ENCODE peak calls at places on chromosome 21, in six cellular contexts. U, E, Q, J, A and Y are unnamed samples.

GRCh38 chr21:34613679-34614442 is 1.1 kb downstream of the RCAN1 start:
- DNase-seq in U (no peak), E (no peak), Q (peak), J (no peak), A (peak), Y (no peak)

GRCh38 chr21:14869984-14870840 is 194.6 kb downstream of the NRIP1 start:
- DNase-seq in U (no peak), E (no peak), Q (no peak), J (no peak), A (no peak), Y (no peak)

GRCh38 chr21:43855955-43856354 is 9.1 kb upstream of the AGPAT3 start:
- DNase-seq in U (no peak), E (no peak), Q (no peak), J (no peak), A (no peak), Y (no peak)

GRCh38 chr21:44012474-44013379 is 618 bp downstream of the TRAPPC10 start:
- DNase-seq in U (peak), E (peak), Q (peak), J (peak), A (peak), Y (peak)

GRCh38 chr21:36589352-36589971 is 109.5 kb upstream of the SIM2 start:
- DNase-seq in U (peak), E (peak), Q (peak), J (no peak), A (peak), Y (peak)

GRCh38 chr21:34351786-34352241 is 12.0 kb upstream of the KCNE2 start:
- DNase-seq in U (peak), E (no peak), Q (peak), J (no peak), A (peak), Y (peak)

GRCh38 chr21:31218830-31219608 is 125.0 kb downstream of the TIAM1 start:
- DNase-seq in U (no peak), E (peak), Q (peak), J (peak), A (peak), Y (peak)

GRCh38 chr21:23694396-23694795 is 1912.9 kb downstream of the MRPL39 start:
- DNase-seq in U (no peak), E (no peak), Q (no peak), J (no peak), A (no peak), Y (no peak)

GRCh38 chr21:35965699-35966098 is 94.6 kb downstream of the SETD4 start:
- DNase-seq in U (no peak), E (no peak), Q (no peak), J (no peak), A (no peak), Y (no peak)

GRCh38 chr21:31409849-31410762 is 66.0 kb upstream of the TIAM1 start:
- DNase-seq in U (no peak), E (no peak), Q (no peak), J (peak), A (no peak), Y (no peak)

GRCh38 chr21:31987696-31988095 is 114.9 kb downstream of the HUNK start:
- DNase-seq in U (no peak), E (no peak), Q (no peak), J (no peak), A (no peak), Y (no peak)

GRCh38 chr21:21101911-21102310 is 103.7 kb downstream of the NCAM2 start:
- DNase-seq in U (peak), E (no peak), Q (peak), J (no peak), A (peak), Y (peak)

GRCh38 chr21:31656199-31657095 is 3.0 kb upstream of the SOD1 start:
- DNase-seq in U (no peak), E (no peak), Q (no peak), J (no peak), A (peak), Y (no peak)

GRCh38 chr21:36796070-36796469 is 97.2 kb downstream of the SIM2 start:
- DNase-seq in U (no peak), E (no peak), Q (no peak), J (no peak), A (no peak), Y (no peak)

GRCh38 chr21:31184462-31184861 is 146.2 kb upstream of the KRTAP19-8 start:
- DNase-seq in U (no peak), E (no peak), Q (no peak), J (no peak), A (no peak), Y (no peak)

GRCh38 chr21:44024257-44024656 is 12.1 kb downstream of the TRAPPC10 start:
- DNase-seq in U (no peak), E (no peak), Q (no peak), J (no peak), A (no peak), Y (no peak)

GRCh38 chr21:24265987-24266386 is 1341.3 kb downstream of the MRPL39 start:
- DNase-seq in U (no peak), E (no peak), Q (no peak), J (no peak), A (no peak), Y (no peak)

GRCh38 chr21:20040768-20041167 is 957.4 kb upstream of the NCAM2 start:
- DNase-seq in U (no peak), E (no peak), Q (no peak), J (no peak), A (no peak), Y (no peak)

GRCh38 chr21:36487641-36488307 is 7.9 kb upstream of the CLDN14 start:
- DNase-seq in U (no peak), E (no peak), Q (no peak), J (no peak), A (peak), Y (peak)

GRCh38 chr21:44093761-44094160 is 13.4 kb upstream of the PWP2 start:
- DNase-seq in U (no peak), E (no peak), Q (no peak), J (no peak), A (no peak), Y (no peak)

GRCh38 chr21:30234643-30235042 is 18.7 kb upstream of the CLDN8 start:
- DNase-seq in U (no peak), E (no peak), Q (peak), J (no peak), A (no peak), Y (peak)

GRCh38 chr21:27365394-27365793 is 398.5 kb upstream of the ADAMTS5 start:
- DNase-seq in U (no peak), E (no peak), Q (peak), J (no peak), A (peak), Y (no peak)

GRCh38 chr21:29434081-29434480 is 135.4 kb downstream of the BACH1 start:
- DNase-seq in U (no peak), E (no peak), Q (peak), J (no peak), A (no peak), Y (no peak)

GRCh38 chr21:29105218-29105617 is 25.2 kb upstream of the MAP3K7CL start:
- DNase-seq in U (no peak), E (no peak), Q (peak), J (no peak), A (peak), Y (peak)

GRCh38 chr21:44018813-44019567 is 6.9 kb downstream of the TRAPPC10 start:
- DNase-seq in U (no peak), E (no peak), Q (peak), J (no peak), A (no peak), Y (no peak)

GRCh38 chr21:35275776-35276175 is 226.7 kb upstream of the RUNX1 start:
- DNase-seq in U (no peak), E (no peak), Q (no peak), J (no peak), A (peak), Y (no peak)

GRCh38 chr21:26849428-26850115 is 4.4 kb upstream of the ADAMTS1 start:
- DNase-seq in U (peak), E (no peak), Q (peak), J (no peak), A (peak), Y (peak)

GRCh38 chr21:34534522-34534921 is 22.5 kb upstream of the KCNE1 start:
- DNase-seq in U (no peak), E (no peak), Q (no peak), J (no peak), A (peak), Y (no peak)

GRCh38 chr21:28547795-28548194 is 444.9 kb downstream of the LTN1 start:
- DNase-seq in U (no peak), E (no peak), Q (no peak), J (peak), A (peak), Y (no peak)

GRCh38 chr21:35849131-35849530 is 211.2 kb downstream of the SETD4 start:
- DNase-seq in U (no peak), E (no peak), Q (no peak), J (no peak), A (peak), Y (peak)

GRCh38 chr21:36072453-36073167 is 2.8 kb downstream of the CBR1 start:
- DNase-seq in U (no peak), E (no peak), Q (no peak), J (no peak), A (no peak), Y (no peak)

GRCh38 chr21:15967661-15968060 is 237.9 kb downstream of the USP25 start:
- DNase-seq in U (peak), E (no peak), Q (no peak), J (no peak), A (peak), Y (no peak)

GRCh38 chr21:34181418-34181817 is 108.0 kb downstream of the MRPS6 start:
- DNase-seq in U (no peak), E (no peak), Q (no peak), J (no peak), A (no peak), Y (no peak)

GRCh38 chr21:14259669-14260458 is 43.9 kb downstream of the RBM11 start:
- DNase-seq in U (peak), E (no peak), Q (peak), J (no peak), A (peak), Y (peak)

GRCh38 chr21:36125513-36126121 is 9.3 kb upstream of the CBR3 start:
- DNase-seq in U (no peak), E (peak), Q (peak), J (peak), A (peak), Y (peak)

DNA sequence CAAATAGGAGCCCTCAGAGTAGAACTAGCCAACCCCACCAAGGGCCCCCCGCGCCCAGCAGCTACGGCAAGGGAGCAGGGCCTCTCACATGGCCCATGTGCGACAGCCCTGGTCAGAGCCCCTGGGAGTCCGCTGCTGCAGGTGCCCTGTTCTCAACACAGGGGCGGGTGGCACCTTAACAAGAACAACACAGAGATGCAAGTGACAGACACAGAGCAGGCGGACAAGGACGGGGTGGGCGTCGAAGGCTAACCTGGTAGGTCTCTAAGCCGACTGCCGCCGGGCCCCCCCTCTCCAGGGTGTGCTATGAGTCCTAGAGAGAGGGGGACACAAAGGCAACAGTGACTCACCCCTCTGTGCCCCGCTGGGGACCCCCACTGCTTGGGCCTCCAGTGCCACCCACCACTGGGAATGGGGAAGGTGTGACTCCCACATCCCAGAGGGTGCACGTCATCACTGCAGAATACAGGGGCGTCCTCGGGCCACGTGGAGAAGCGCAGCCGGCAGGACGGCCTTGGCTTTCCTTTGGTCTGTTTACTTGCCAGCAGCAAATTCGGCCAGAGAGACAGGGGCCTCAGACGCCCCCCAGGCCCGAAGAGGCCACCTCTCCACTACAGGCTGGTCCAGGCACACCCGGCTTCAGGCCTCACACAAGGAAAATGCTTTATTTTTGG is 44.8 kb downstream of the PRDM15 start:
- DNase-seq in U (no peak), E (peak), Q (no peak), J (no peak), A (no peak), Y (no peak)
- H3K4me3 ChIP-seq in U (no peak), E (no peak), Q (no peak), J (no peak), A (no peak), Y (no peak)

DNA sequence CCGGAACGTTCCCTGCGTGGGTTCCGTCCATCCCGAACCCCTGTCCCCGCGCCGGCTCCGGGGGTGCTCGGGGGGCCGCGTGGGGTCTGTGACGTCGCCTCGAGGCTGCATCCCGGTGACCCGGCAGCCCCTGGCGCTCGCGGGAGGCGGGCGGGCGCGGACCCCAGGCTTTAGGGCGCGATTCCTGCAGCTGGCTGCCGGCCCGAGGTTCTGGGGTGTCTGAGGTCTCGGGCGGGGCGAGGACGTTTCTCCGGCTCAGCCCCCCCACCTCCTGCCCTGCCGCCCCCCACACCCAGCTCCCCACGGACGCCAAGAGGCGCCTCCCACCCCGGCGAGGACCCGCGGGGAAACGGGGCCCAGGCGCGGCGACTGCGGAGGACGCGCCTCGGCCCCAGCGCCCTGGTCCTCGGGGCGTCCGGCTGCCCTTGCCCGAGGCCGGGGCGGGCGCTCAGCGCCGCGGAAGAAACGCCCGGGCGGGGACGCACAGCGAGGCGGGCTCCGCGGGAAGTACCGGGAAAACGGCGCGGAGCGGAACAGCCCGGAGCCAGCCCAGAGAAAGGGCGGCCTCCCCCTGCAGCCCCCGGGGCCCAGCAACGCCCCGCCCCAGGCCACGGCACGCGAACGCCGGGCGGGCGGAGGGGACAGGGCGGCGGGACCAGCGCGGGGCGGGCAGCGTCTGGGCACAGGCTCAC is 1.3 kb upstream of the PCBP3 start:
- DNase-seq in U (no peak), E (peak), Q (no peak), J (no peak), A (no peak), Y (no peak)
- H3K4me3 ChIP-seq in U (peak), E (peak), Q (peak), J (peak), A (no peak), Y (no peak)

DNA sequence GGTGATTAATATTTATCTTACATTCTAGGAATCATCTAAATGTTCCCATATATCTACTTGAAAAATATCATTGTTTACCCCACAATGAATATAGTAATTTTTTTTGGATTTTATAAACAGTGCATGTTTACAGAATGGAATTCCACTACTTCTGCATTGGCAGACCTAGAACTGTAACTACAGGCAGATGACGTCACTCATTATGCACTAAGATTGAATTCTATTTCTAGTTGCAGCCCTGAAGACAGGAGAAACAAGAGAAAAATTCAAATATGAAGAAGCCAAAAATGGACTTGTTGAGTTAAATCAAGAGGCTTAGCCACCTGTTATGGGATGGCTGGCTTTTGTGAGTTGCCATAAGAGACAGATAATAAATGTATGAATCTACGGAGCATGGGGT is 364.7 kb downstream of the PCP4 start:
- DNase-seq in U (no peak), E (no peak), Q (no peak), J (no peak), A (no peak), Y (no peak)
- H3K4me3 ChIP-seq in U (no peak), E (no peak), Q (no peak), J (no peak), A (no peak), Y (no peak)

GRCh38 chr21:42836767-42837301 is 42.5 kb downstream of the WDR4 start:
- DNase-seq in U (no peak), E (no peak), Q (no peak), J (no peak), A (no peak), Y (no peak)
- H3K4me3 ChIP-seq in U (no peak), E (no peak), Q (no peak), J (no peak), A (no peak), Y (no peak)

DNA sequence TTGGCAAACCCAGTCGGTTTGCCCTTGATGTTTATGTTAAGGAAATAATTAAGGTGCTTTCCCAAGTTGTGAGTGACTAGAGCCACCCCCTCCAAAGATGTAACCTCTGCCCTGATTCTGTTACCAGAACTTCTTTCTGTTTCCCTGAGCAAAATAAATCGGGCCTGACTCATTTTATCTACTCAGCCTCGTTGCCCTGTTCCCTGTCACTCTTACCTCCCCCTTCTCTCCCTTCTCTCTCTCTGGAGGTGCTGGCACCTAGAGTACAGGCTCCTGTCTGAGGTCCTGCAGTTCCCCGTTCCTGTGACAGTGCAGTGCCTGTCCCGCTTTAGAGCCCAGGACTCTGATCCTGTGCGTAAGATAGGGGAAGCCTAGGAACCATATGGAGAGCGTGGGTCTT is 35.4 kb downstream of the CXADR start:
- DNase-seq in U (no peak), E (no peak), Q (no peak), J (no peak), A (no peak), Y (no peak)
- H3K4me3 ChIP-seq in U (no peak), E (no peak), Q (no peak), J (no peak), A (no peak), Y (no peak)

GRCh38 chr21:38659936-38660332 is 145.8 kb upstream of the ETS2 start:
- DNase-seq in U (no peak), E (no peak), Q (no peak), J (no peak), A (no peak), Y (no peak)
- H3K4me3 ChIP-seq in U (peak), E (peak), Q (no peak), J (peak), A (no peak), Y (no peak)

GRCh38 chr21:33051925-33052324 is 18.0 kb upstream of the OLIG1 start:
- DNase-seq in U (no peak), E (no peak), Q (no peak), J (no peak), A (no peak), Y (no peak)
- H3K4me3 ChIP-seq in U (no peak), E (no peak), Q (no peak), J (no peak), A (no peak), Y (no peak)